ENCODE peak calls at places on chromosomes 5 and 9, in six cellular contexts. One of them, this sample, is unnamed.

GRCh38 chr5:172524573-172525021 is 70.3 kb upstream of the SH3PXD2B start:
- DNase-seq in H9: no peak
- DNase-seq in ovary: no peak
- DNase-seq in adrenal gland: no peak
- DNase-seq in cardiac muscle cell: no peak
- DNase-seq in fibroblast of lung: no peak
- DNase-seq in this sample: no peak

GRCh38 chr9:132630811-132631210 is 39.0 kb downstream of the DDX31 start:
- DNase-seq in fibroblast of lung: no peak
- DNase-seq in ovary: no peak
- DNase-seq in adrenal gland: no peak
- DNase-seq in cardiac muscle cell: no peak
- DNase-seq in H9: no peak
- DNase-seq in this sample: no peak

GRCh38 chr9:130523921-130524320 is 55.5 kb upstream of the FUBP3 start:
- DNase-seq in fibroblast of lung: no peak
- DNase-seq in adrenal gland: no peak
- DNase-seq in cardiac muscle cell: no peak
- DNase-seq in H9: peak; percentile 70
- DNase-seq in ovary: no peak
- DNase-seq in this sample: no peak

GRCh38 chr5:5751987-5752386 is 329.5 kb downstream of the ICE1 start:
- DNase-seq in adrenal gland: no peak
- DNase-seq in H9: no peak
- DNase-seq in fibroblast of lung: no peak
- DNase-seq in ovary: no peak
- DNase-seq in cardiac muscle cell: no peak
- DNase-seq in this sample: no peak

GRCh38 chr5:139768802-139769465 is 26.7 kb upstream of the PSD2 start:
- DNase-seq in adrenal gland: no peak
- DNase-seq in H9: no peak
- DNase-seq in cardiac muscle cell: no peak
- DNase-seq in ovary: no peak
- DNase-seq in fibroblast of lung: peak; percentile 26
- DNase-seq in this sample: no peak

GRCh38 chr5:89769975-89770374 is 639.6 kb downstream of the CETN3 start:
- DNase-seq in cardiac muscle cell: no peak
- DNase-seq in fibroblast of lung: peak; percentile 86
- DNase-seq in ovary: no peak
- DNase-seq in adrenal gland: no peak
- DNase-seq in H9: no peak
- DNase-seq in this sample: no peak

GRCh38 chr9:97545507-97545906 is 44.0 kb downstream of the TMOD1 start:
- DNase-seq in adrenal gland: no peak
- DNase-seq in cardiac muscle cell: no peak
- DNase-seq in fibroblast of lung: no peak
- DNase-seq in ovary: no peak
- DNase-seq in H9: no peak
- DNase-seq in this sample: no peak

GRCh38 chr9:125262217-125262991 is 778 bp downstream of the GAPVD1 start:
- DNase-seq in fibroblast of lung: no peak
- DNase-seq in adrenal gland: no peak
- DNase-seq in cardiac muscle cell: peak; percentile 69
- DNase-seq in H9: no peak
- DNase-seq in ovary: no peak
- DNase-seq in this sample: no peak

GRCh38 chr5:167049043-167049663 is 1242.3 kb upstream of the WWC1 start:
- DNase-seq in fibroblast of lung: peak; percentile 35
- DNase-seq in cardiac muscle cell: peak; percentile 72
- DNase-seq in H9: peak; percentile 36
- DNase-seq in adrenal gland: no peak
- DNase-seq in ovary: no peak
- DNase-seq in this sample: no peak

GRCh38 chr9:91073049-91073810 is 271.6 kb downstream of the SYK start:
- DNase-seq in ovary: no peak
- DNase-seq in H9: no peak
- DNase-seq in adrenal gland: no peak
- DNase-seq in cardiac muscle cell: no peak
- DNase-seq in fibroblast of lung: no peak
- DNase-seq in this sample: no peak
- H3K27ac ChIP-seq in ovary: no peak overlapping the region
- H3K27ac ChIP-seq in H9: no peak overlapping the region
- H3K27ac ChIP-seq in adrenal gland: no peak overlapping the region
- H3K27ac ChIP-seq in cardiac muscle cell: no peak overlapping the region
- H3K27ac ChIP-seq in fibroblast of lung: no peak overlapping the region
- H3K27ac ChIP-seq in this sample: no peak overlapping the region

GRCh38 chr9:137665697-137666504 is 47.1 kb downstream of the EHMT1 start:
- DNase-seq in cardiac muscle cell: peak; percentile 32
- DNase-seq in fibroblast of lung: peak; percentile 27
- DNase-seq in ovary: peak; percentile 66
- DNase-seq in H9: peak; percentile 81
- DNase-seq in adrenal gland: no peak
- DNase-seq in this sample: no peak
- TF ChIP-seq CTCF in cardiac muscle cell: no peak
- TF ChIP-seq CTCF in fibroblast of lung: peak; percentile 5
- TF ChIP-seq CTCF in ovary: no peak
- TF ChIP-seq CTCF in H9: no peak
- TF ChIP-seq CTCF in adrenal gland: no peak
- TF ChIP-seq CTCF in this sample: no peak

GRCh38 chr9:37918665-37919165 is 14.8 kb upstream of the SLC25A51 start:
- DNase-seq in cardiac muscle cell: no peak
- DNase-seq in fibroblast of lung: no peak
- DNase-seq in adrenal gland: no peak
- DNase-seq in ovary: no peak
- DNase-seq in H9: no peak
- DNase-seq in this sample: no peak
- H3K4me1 ChIP-seq in cardiac muscle cell: peaks cover 17% of the 10 kb centered on the region
- H3K4me1 ChIP-seq in fibroblast of lung: peaks cover 4% of the 10 kb centered on the region
- H3K4me1 ChIP-seq in adrenal gland: peaks cover 4% of the 10 kb centered on the region
- H3K4me1 ChIP-seq in ovary: peaks cover 4% of the 10 kb centered on the region
- H3K4me1 ChIP-seq in H9: no peaks in the 10 kb centered on the region
- H3K4me1 ChIP-seq in this sample: no peaks in the 10 kb centered on the region

GRCh38 chr9:117021881-117022280 is 334.8 kb downstream of the TRIM32 start:
- DNase-seq in H9: no peak
- DNase-seq in adrenal gland: no peak
- DNase-seq in cardiac muscle cell: no peak
- DNase-seq in fibroblast of lung: no peak
- DNase-seq in ovary: no peak
- DNase-seq in this sample: no peak
- H3K27ac ChIP-seq in H9: no peak overlapping the region
- H3K27ac ChIP-seq in adrenal gland: no peak overlapping the region
- H3K27ac ChIP-seq in cardiac muscle cell: no peak overlapping the region
- H3K27ac ChIP-seq in fibroblast of lung: no peak overlapping the region
- H3K27ac ChIP-seq in ovary: no peak overlapping the region
- H3K27ac ChIP-seq in this sample: no peak overlapping the region

GRCh38 chr5:133996683-133997252 is 8.0 kb downstream of the VDAC1 start:
- DNase-seq in fibroblast of lung: no peak
- DNase-seq in H9: peak; percentile 67
- DNase-seq in adrenal gland: no peak
- DNase-seq in cardiac muscle cell: no peak
- DNase-seq in ovary: no peak
- DNase-seq in this sample: no peak
- TF ChIP-seq CTCF in fibroblast of lung: peak; percentile 38
- TF ChIP-seq CTCF in H9: peak; percentile 85
- TF ChIP-seq CTCF in adrenal gland: no peak
- TF ChIP-seq CTCF in cardiac muscle cell: peak; percentile 68
- TF ChIP-seq CTCF in ovary: no peak
- TF ChIP-seq CTCF in this sample: peak; percentile 44

GRCh38 chr9:127136880-127137639 is 14.6 kb upstream of the ANGPTL2 start:
- DNase-seq in ovary: peak; percentile 12
- DNase-seq in adrenal gland: no peak
- DNase-seq in H9: peak; percentile 12
- DNase-seq in cardiac muscle cell: no peak
- DNase-seq in fibroblast of lung: no peak
- DNase-seq in this sample: no peak

GRCh38 chr9:127136081-127136879 is 13.8 kb upstream of the ANGPTL2 start:
- DNase-seq in ovary: peak; percentile 31
- DNase-seq in cardiac muscle cell: no peak
- DNase-seq in adrenal gland: no peak
- DNase-seq in fibroblast of lung: no peak
- DNase-seq in H9: no peak
- DNase-seq in this sample: no peak

GRCh38 chr9:127133739-127134167 is 11.3 kb upstream of the ANGPTL2 start:
- DNase-seq in adrenal gland: no peak
- DNase-seq in H9: peak; percentile 47
- DNase-seq in cardiac muscle cell: peak; percentile 21
- DNase-seq in fibroblast of lung: peak; percentile 90
- DNase-seq in ovary: peak; percentile 72
- DNase-seq in this sample: peak; percentile 77

GRCh38 chr9:127132921-127133647 is 10.6 kb upstream of the ANGPTL2 start:
- DNase-seq in adrenal gland: no peak
- DNase-seq in ovary: peak; percentile 41
- DNase-seq in cardiac muscle cell: peak; percentile 29
- DNase-seq in H9: peak; percentile 50
- DNase-seq in fibroblast of lung: peak; percentile 61
- DNase-seq in this sample: no peak

DNA sequence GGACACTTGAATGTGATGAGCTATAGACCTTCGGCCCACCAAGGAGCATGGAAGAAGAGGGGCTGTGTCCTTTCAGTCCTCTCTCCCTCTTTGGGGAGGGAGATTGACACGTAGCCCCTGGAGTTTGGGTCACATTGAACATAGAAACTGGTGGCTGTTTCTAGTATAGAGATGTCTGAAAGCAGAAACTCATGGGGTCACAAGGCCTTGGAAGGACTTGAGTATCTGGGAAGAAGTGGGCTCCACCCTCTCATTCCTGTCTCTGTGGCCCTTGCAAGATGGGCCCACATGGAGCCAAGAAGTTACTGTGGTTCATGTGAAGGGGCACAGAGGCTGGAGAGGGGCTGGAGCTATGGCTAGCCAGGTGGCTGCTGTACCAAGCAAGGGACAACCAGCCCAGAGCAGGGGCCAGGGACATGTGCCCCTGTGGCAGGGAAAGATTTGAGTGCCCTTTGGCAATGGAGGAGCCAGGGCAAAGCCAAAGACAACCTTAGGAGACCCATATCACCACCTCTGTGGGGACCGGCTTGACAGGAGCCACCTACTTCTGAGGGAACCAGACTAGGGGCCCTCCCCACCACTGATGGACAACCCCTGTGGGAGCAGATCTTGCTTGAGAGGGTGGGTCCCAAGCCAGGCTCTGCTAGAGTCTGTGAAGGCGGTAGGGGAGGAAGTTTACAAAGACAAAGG is 12.8 kb upstream of the ANGPTL2 start:
- DNase-seq in H9: peak; percentile 20
- DNase-seq in cardiac muscle cell: no peak
- DNase-seq in adrenal gland: no peak
- DNase-seq in fibroblast of lung: no peak
- DNase-seq in ovary: peak; percentile 24
- DNase-seq in this sample: peak; percentile 14
- H3K4me1 ChIP-seq in H9: peaks cover 2% of the 10 kb centered on the region
- H3K4me1 ChIP-seq in cardiac muscle cell: peaks cover 21% of the 10 kb centered on the region
- H3K4me1 ChIP-seq in adrenal gland: peaks cover 5% of the 10 kb centered on the region
- H3K4me1 ChIP-seq in fibroblast of lung: peaks cover 40% of the 10 kb centered on the region
- H3K4me1 ChIP-seq in ovary: peaks cover 12% of the 10 kb centered on the region
- H3K4me1 ChIP-seq in this sample: peaks cover 21% of the 10 kb centered on the region